ENCODE peak calls at places on chromosome 5, in five cellular contexts. One of them, this sample, is unnamed. For H3K4me1, the result is how much of the 10 kb centered on the place peaks cover.

GRCh38 chr5:53008751-53009150 is 19.6 kb downstream of the ITGA2 start:
- DNase-seq in HAP-1: no peak
- DNase-seq in esophagus squamous epithelium: no peak
- DNase-seq in body of pancreas: no peak
- DNase-seq in lower lobe of right lung: no peak
- DNase-seq in this sample: no peak

GRCh38 chr5:565782-566445 is 41.7 kb upstream of the SLC9A3 start:
- DNase-seq in HAP-1: no peak
- DNase-seq in esophagus squamous epithelium: no peak
- DNase-seq in body of pancreas: no peak
- DNase-seq in lower lobe of right lung: no peak
- DNase-seq in this sample: no peak

GRCh38 chr5:91061094-91061493 is 322.0 kb downstream of the ARRDC3 start:
- DNase-seq in HAP-1: no peak
- DNase-seq in esophagus squamous epithelium: no peak
- DNase-seq in body of pancreas: no peak
- DNase-seq in lower lobe of right lung: no peak
- DNase-seq in this sample: no peak

GRCh38 chr5:59428391-59428790 is 465.1 kb downstream of the PDE4D start:
- DNase-seq in HAP-1: no peak
- DNase-seq in esophagus squamous epithelium: no peak
- DNase-seq in body of pancreas: no peak
- DNase-seq in lower lobe of right lung: no peak
- DNase-seq in this sample: no peak

GRCh38 chr5:173670791-173671120 is 54.3 kb upstream of the BOD1 start:
- DNase-seq in HAP-1: no peak
- DNase-seq in esophagus squamous epithelium: no peak
- DNase-seq in body of pancreas: no peak
- DNase-seq in lower lobe of right lung: no peak
- DNase-seq in this sample: no peak

GRCh38 chr5:87076931-87077330 is 190.8 kb upstream of the RASA1 start:
- DNase-seq in HAP-1: no peak
- DNase-seq in esophagus squamous epithelium: no peak
- DNase-seq in body of pancreas: no peak
- DNase-seq in lower lobe of right lung: no peak
- DNase-seq in this sample: no peak

GRCh38 chr5:180825768-180826525 is 23.3 kb upstream of the MGAT1 start:
- DNase-seq in HAP-1: no peak
- DNase-seq in esophagus squamous epithelium: no peak
- DNase-seq in body of pancreas: peak
- DNase-seq in lower lobe of right lung: no peak
- DNase-seq in this sample: no peak

GRCh38 chr5:36713541-36713940 is 107.1 kb downstream of the SLC1A3 start:
- DNase-seq in HAP-1: no peak
- DNase-seq in esophagus squamous epithelium: no peak
- DNase-seq in body of pancreas: no peak
- DNase-seq in lower lobe of right lung: no peak
- DNase-seq in this sample: no peak

GRCh38 chr5:93578179-93578812 is 2.7 kb downstream of the NR2F1-AS1 start:
- DNase-seq in HAP-1: no peak
- DNase-seq in esophagus squamous epithelium: no peak
- DNase-seq in body of pancreas: no peak
- DNase-seq in lower lobe of right lung: no peak
- DNase-seq in this sample: no peak

GRCh38 chr5:12794476-12795332 is 890.5 kb upstream of the CTNND2 start:
- DNase-seq in HAP-1: no peak
- DNase-seq in esophagus squamous epithelium: no peak
- DNase-seq in body of pancreas: no peak
- DNase-seq in lower lobe of right lung: peak
- DNase-seq in this sample: no peak

GRCh38 chr5:174589599-174589998 is 134.8 kb upstream of the MSX2 start:
- DNase-seq in HAP-1: peak
- DNase-seq in esophagus squamous epithelium: no peak
- DNase-seq in body of pancreas: no peak
- DNase-seq in lower lobe of right lung: no peak
- DNase-seq in this sample: no peak

GRCh38 chr5:180589771-180590542 is 1.3 kb downstream of the SCGB3A1 start:
- DNase-seq in HAP-1: no peak
- DNase-seq in esophagus squamous epithelium: no peak
- DNase-seq in body of pancreas: no peak
- DNase-seq in lower lobe of right lung: no peak
- DNase-seq in this sample: no peak

GRCh38 chr5:157072508-157072907 is 13.6 kb upstream of the HAVCR1 start:
- DNase-seq in HAP-1: no peak
- DNase-seq in esophagus squamous epithelium: no peak
- DNase-seq in body of pancreas: no peak
- DNase-seq in lower lobe of right lung: no peak
- DNase-seq in this sample: no peak

GRCh38 chr5:37757980-37758582 is 81.8 kb downstream of the GDNF start:
- DNase-seq in HAP-1: no peak
- DNase-seq in esophagus squamous epithelium: no peak
- DNase-seq in body of pancreas: no peak
- DNase-seq in lower lobe of right lung: no peak
- DNase-seq in this sample: no peak

GRCh38 chr5:170338933-170339779 is 41.6 kb upstream of the LCP2 start:
- DNase-seq in HAP-1: no peak
- DNase-seq in esophagus squamous epithelium: no peak
- DNase-seq in body of pancreas: no peak
- DNase-seq in lower lobe of right lung: no peak
- DNase-seq in this sample: no peak

GRCh38 chr5:131513780-131514179 is 121.2 kb downstream of the RAPGEF6 start:
- DNase-seq in HAP-1: no peak
- DNase-seq in esophagus squamous epithelium: no peak
- DNase-seq in body of pancreas: no peak
- DNase-seq in lower lobe of right lung: no peak
- DNase-seq in this sample: no peak

GRCh38 chr5:141524604-141525597 is 36.0 kb downstream of the PCDHGC5 start:
- DNase-seq in HAP-1: peak
- DNase-seq in esophagus squamous epithelium: no peak
- DNase-seq in body of pancreas: peak
- DNase-seq in lower lobe of right lung: peak
- DNase-seq in this sample: peak

GRCh38 chr5:29412979-29413378 is 1780.5 kb upstream of the CDH6 start:
- DNase-seq in HAP-1: no peak
- DNase-seq in esophagus squamous epithelium: no peak
- DNase-seq in body of pancreas: no peak
- DNase-seq in lower lobe of right lung: no peak
- DNase-seq in this sample: no peak
- H3K4me1 ChIP-seq in HAP-1: under half
- H3K4me1 ChIP-seq in esophagus squamous epithelium: under half
- H3K4me1 ChIP-seq in body of pancreas: under half
- H3K4me1 ChIP-seq in lower lobe of right lung: under half
- H3K4me1 ChIP-seq in this sample: under half

GRCh38 chr5:17219431-17219830 is 2.0 kb downstream of the BASP1 start:
- DNase-seq in HAP-1: no peak
- DNase-seq in esophagus squamous epithelium: no peak
- DNase-seq in body of pancreas: no peak
- DNase-seq in lower lobe of right lung: no peak
- DNase-seq in this sample: no peak
- H3K4me1 ChIP-seq in HAP-1: half or more
- H3K4me1 ChIP-seq in esophagus squamous epithelium: under half
- H3K4me1 ChIP-seq in body of pancreas: under half
- H3K4me1 ChIP-seq in lower lobe of right lung: under half
- H3K4me1 ChIP-seq in this sample: under half

DNA sequence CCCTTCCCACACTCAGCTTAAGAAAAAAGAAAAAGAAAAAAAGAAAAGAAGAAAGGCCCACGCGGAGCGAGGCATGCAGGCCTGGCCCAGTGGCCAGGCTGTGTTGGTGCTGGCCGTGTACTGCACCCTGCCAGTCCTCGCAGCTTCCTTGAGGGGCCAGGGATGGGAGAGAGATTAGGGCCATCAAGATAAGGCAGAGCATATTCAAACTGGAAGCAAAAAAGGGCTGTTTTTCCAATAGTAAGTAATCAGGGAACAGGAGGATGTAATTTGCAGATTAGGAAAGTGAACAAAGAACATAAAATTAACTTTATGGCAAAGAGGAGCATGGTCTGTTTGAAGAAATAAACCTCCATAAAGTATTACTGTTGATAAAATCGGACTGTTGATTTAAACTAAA is 319.6 kb upstream of the CLINT1 start:
- DNase-seq in HAP-1: no peak
- DNase-seq in esophagus squamous epithelium: no peak
- DNase-seq in body of pancreas: no peak
- DNase-seq in lower lobe of right lung: no peak
- DNase-seq in this sample: no peak
- H3K4me1 ChIP-seq in HAP-1: under half
- H3K4me1 ChIP-seq in esophagus squamous epithelium: under half
- H3K4me1 ChIP-seq in body of pancreas: under half
- H3K4me1 ChIP-seq in lower lobe of right lung: under half
- H3K4me1 ChIP-seq in this sample: under half

DNA sequence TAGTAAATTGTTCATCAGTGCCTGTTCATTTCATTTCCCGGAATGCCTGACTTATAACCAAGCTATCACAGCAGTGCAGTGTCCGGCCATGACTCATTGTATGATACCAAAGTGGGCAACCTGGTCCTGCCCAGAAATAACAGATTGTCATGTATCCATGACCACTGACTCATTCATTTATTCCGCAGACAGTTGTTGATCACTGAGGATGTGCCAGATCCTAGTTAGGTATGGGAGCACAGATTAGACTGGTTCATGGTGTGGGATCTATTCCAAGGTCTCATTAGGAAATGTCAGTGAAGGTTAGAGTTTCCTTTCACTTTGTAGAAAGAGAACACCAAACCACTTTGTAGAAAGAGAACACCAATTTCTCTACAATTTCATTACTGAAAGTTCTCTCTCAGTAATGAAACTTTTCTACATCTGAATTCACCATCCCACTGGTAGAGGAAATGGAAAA is 8.7 kb downstream of the NREP start:
- DNase-seq in HAP-1: no peak
- DNase-seq in esophagus squamous epithelium: no peak
- DNase-seq in body of pancreas: no peak
- DNase-seq in lower lobe of right lung: no peak
- DNase-seq in this sample: no peak
- H3K4me1 ChIP-seq in HAP-1: under half
- H3K4me1 ChIP-seq in esophagus squamous epithelium: under half
- H3K4me1 ChIP-seq in body of pancreas: under half
- H3K4me1 ChIP-seq in lower lobe of right lung: under half
- H3K4me1 ChIP-seq in this sample: under half

GRCh38 chr5:67031689-67032088 is 164.9 kb downstream of the CD180 start:
- DNase-seq in HAP-1: no peak
- DNase-seq in esophagus squamous epithelium: no peak
- DNase-seq in body of pancreas: no peak
- DNase-seq in lower lobe of right lung: no peak
- DNase-seq in this sample: no peak

GRCh38 chr5:67037171-67037570 is 159.4 kb downstream of the CD180 start:
- DNase-seq in HAP-1: no peak
- DNase-seq in esophagus squamous epithelium: no peak
- DNase-seq in body of pancreas: no peak
- DNase-seq in lower lobe of right lung: no peak
- DNase-seq in this sample: no peak

GRCh38 chr5:67033893-67034605 is 162.6 kb downstream of the CD180 start:
- DNase-seq in HAP-1: no peak
- DNase-seq in esophagus squamous epithelium: no peak
- DNase-seq in body of pancreas: no peak
- DNase-seq in lower lobe of right lung: no peak
- DNase-seq in this sample: no peak

GRCh38 chr5:67032921-67033664 is 163.5 kb downstream of the CD180 start:
- DNase-seq in HAP-1: no peak
- DNase-seq in esophagus squamous epithelium: no peak
- DNase-seq in body of pancreas: no peak
- DNase-seq in lower lobe of right lung: no peak
- DNase-seq in this sample: no peak

DNA sequence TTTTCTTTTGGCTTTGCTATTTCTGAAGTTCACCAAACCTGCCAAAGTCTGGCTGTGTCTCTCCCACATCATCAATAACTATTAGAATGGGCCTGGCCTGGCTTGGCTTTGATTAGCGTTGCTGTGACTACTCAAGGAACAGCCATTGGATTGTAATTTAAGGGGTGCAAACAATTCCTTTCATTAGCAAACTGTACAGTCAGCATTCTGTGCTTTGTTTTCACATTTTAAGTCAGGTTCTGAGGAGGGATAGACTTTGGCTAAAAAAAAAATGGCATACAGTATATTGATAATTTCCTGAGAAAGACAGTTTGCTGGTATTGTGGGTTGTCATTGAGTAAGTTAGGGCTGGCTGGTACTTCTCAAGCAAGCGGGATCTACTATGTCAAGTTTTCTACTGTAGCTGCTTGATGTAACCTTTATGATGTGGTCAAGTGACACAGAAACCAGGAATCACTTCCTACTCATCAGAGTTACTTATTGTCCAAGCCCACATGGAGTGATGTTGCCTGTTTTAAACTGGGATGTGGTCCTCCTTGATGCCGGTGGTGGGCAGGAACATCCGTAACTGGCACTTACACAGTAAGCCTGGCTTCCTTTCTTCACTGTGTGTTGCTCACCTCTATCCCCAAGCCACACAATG is 161.4 kb downstream of the CD180 start:
- DNase-seq in HAP-1: no peak
- DNase-seq in esophagus squamous epithelium: no peak
- DNase-seq in body of pancreas: no peak
- DNase-seq in lower lobe of right lung: no peak
- DNase-seq in this sample: no peak
- H3K4me1 ChIP-seq in HAP-1: half or more
- H3K4me1 ChIP-seq in esophagus squamous epithelium: half or more
- H3K4me1 ChIP-seq in body of pancreas: under half
- H3K4me1 ChIP-seq in lower lobe of right lung: under half
- H3K4me1 ChIP-seq in this sample: under half